ENCODE peak calls at places on chromosomes 16 and 17, in seven cellular contexts. J, Y, V, Q, N, G and I are unnamed samples.

GRCh38 chr17:47878203-47879027 is 17.6 kb upstream of the SP2 start:
- DNase-seq in J (no peak), Y (no peak), V (no peak), Q (no peak), N (no peak), G (no peak), I (no peak)

GRCh38 chr17:42537826-42538451 is 1.9 kb downstream of the NAGLU start:
- DNase-seq in J (no peak), Y (peak), V (no peak), Q (no peak), N (no peak), G (no peak), I (no peak)

GRCh38 chr17:2949469-2950044 is 113.8 kb downstream of the OR1D5 start:
- DNase-seq in J (no peak), Y (no peak), V (no peak), Q (no peak), N (peak), G (peak), I (no peak)

GRCh38 chr16:66845791-66846221 is 1.6 kb downstream of the CA7 start:
- DNase-seq in J (no peak), Y (no peak), V (no peak), Q (no peak), N (no peak), G (no peak), I (no peak)

GRCh38 chr16:87945351-87946042 is 5.7 kb upstream of the BANP start:
- DNase-seq in J (peak), Y (no peak), V (peak), Q (no peak), N (peak), G (peak), I (no peak)

GRCh38 chr16:66662445-66663194 is 33.9 kb downstream of the CMTM4 start:
- DNase-seq in J (peak), Y (peak), V (no peak), Q (no peak), N (no peak), G (no peak), I (no peak)

GRCh38 chr16:87006789-87007745 is 310.1 kb downstream of the C16orf95 start:
- DNase-seq in J (no peak), Y (no peak), V (peak), Q (no peak), N (no peak), G (no peak), I (no peak)

GRCh38 chr17:51461578-51462004 is 201.2 kb downstream of the UTP18 start:
- DNase-seq in J (peak), Y (peak), V (no peak), Q (no peak), N (peak), G (peak), I (peak)

GRCh38 chr16:53323924-53324323 is 110.3 kb upstream of the RBL2 start:
- DNase-seq in J (no peak), Y (no peak), V (no peak), Q (no peak), N (no peak), G (no peak), I (no peak)

GRCh38 chr16:47503936-47504335 is 42.8 kb downstream of the PHKB start:
- DNase-seq in J (no peak), Y (no peak), V (no peak), Q (no peak), N (no peak), G (no peak), I (no peak)

GRCh38 chr16:12271006-12271405 is 294.5 kb downstream of the SNX29 start:
- DNase-seq in J (no peak), Y (peak), V (no peak), Q (no peak), N (no peak), G (no peak), I (no peak)

GRCh38 chr16:46972429-46972970 is 974 bp downstream of the DNAJA2 start:
- DNase-seq in J (peak), Y (no peak), V (no peak), Q (no peak), N (no peak), G (no peak), I (no peak)

GRCh38 chr16:88655733-88656281 is 5.0 kb upstream of the CYBA start:
- DNase-seq in J (no peak), Y (no peak), V (no peak), Q (no peak), N (no peak), G (no peak), I (no peak)

DNA sequence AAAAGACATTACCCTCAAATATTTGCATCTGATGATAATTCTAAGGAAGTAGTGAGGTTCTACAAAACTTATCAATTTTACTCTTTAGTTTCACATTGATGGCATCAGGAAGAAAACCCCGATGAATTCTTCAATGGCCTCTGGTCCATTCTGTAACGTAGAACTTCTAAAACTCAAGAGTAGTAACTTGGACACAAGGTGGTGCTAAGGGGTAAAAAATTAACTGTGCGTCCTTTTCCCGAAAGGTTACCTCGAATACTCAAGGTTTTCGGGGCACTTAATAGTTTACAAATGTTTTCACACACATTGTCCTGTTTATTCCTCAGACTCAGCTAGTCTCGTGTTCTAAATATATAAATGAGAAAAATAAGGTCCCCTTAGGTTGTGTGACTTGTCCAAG is 517.3 kb upstream of the ZFHX3 start:
- DNase-seq in J (no peak), Y (no peak), V (no peak), Q (no peak), N (no peak), G (no peak), I (no peak)
- TF ChIP-seq CTCF in J (no peak), Y (peak), V (no peak), Q (no peak), N (no peak), G (no peak), I (no peak)

GRCh38 chr16:5062051-5062450 is 3.7 kb downstream of the C16orf89 start:
- DNase-seq in J (no peak), Y (no peak), V (peak), Q (no peak), N (no peak), G (no peak), I (no peak)
- TF ChIP-seq EP300 in J (no peak), Y (no peak), V (no peak), Q (no peak), N (no peak), G (no peak), I (no peak)

DNA sequence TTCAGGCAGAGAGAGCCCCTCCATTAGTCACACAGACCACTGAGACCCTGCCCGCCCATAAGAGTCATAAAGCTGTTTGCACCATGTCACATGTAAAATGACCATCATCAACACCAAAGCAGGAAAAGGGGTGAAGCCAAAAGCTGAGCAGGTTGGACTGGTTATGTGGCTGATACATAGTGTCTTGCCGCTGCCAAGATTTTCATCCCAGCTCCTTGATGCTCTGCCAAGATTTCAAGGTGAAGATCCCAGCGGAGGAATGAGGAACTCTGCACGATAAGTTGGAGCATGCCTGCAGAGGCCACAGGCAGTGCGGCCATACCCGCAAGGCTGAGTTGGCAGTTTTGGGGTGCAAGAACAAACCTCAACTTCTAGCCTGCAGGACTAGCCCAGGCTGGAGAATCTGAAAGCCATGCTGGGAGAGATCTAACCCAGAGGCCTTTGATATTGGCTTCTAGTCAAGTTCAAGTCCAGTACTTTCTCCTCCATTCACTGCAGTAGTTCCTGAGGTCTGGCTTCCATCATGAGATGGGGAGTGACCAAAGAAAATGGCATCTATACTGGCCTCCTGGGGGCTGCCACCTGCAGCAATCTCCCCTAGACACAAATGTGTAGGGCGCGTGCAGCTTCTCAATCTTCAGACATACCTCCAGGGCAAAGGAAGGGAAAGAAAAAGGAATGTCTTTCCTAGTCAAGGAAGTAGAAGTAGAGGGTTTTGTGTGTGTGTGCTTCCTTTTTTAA is 79.7 kb upstream of the NOL11 start:
- DNase-seq in J (no peak), Y (no peak), V (no peak), Q (no peak), N (peak), G (peak), I (no peak)
- TF ChIP-seq POLR2AphosphoS5 in J (no peak), Y (no peak), V (no peak), Q (no peak), N (no peak), G (no peak), I (no peak)

GRCh38 chr16:22195695-22196558 is 10.2 kb upstream of the EEF2K start:
- DNase-seq in J (peak), Y (peak), V (peak), Q (peak), N (peak), G (peak), I (peak)
- TF ChIP-seq CTCF in J (peak), Y (peak), V (peak), Q (peak), N (no peak), G (peak), I (peak)

GRCh38 chr17:40936437-40936971 is 942 bp downstream of the KRT23 start:
- DNase-seq in J (no peak), Y (no peak), V (no peak), Q (peak), N (no peak), G (peak), I (no peak)
- TF ChIP-seq EP300 in J (no peak), Y (no peak), V (no peak), Q (no peak), N (no peak), G (no peak), I (no peak)

GRCh38 chr16:81836279-81837054 is 57.4 kb downstream of the PLCG2 start:
- DNase-seq in J (no peak), Y (no peak), V (peak), Q (no peak), N (no peak), G (no peak), I (no peak)
- TF ChIP-seq POLR2AphosphoS5 in J (no peak), Y (no peak), V (no peak), Q (no peak), N (no peak), G (no peak), I (no peak)

GRCh38 chr16:30658731-30659506 is 688 bp downstream of the FBRS start:
- DNase-seq in J (peak), Y (peak), V (peak), Q (peak), N (peak), G (no peak), I (peak)
- TF ChIP-seq CTCF in J (peak), Y (peak), V (no peak), Q (no peak), N (no peak), G (peak), I (peak)

GRCh38 chr17:63848834-63849689 is 6.6 kb upstream of the SMARCD2 start:
- DNase-seq in J (peak), Y (peak), V (peak), Q (peak), N (peak), G (peak), I (peak)
- TF ChIP-seq EP300 in J (no peak), Y (no peak), V (no peak), Q (no peak), N (no peak), G (no peak), I (no peak)